ENCODE peak calls at places on chromosome 17, in nine cellular contexts. T, P, R, M, S, B, V, N and D are unnamed samples.
A peak's percentile ranks its signal among the peaks of the same experiment; 100 is the strongest.

GRCh38 chr17:28272166-28272565 is 46.8 kb upstream of the TMEM97 start:
- DNase-seq in T (peak; percentile 61), P (no peak), R (no peak), M (no peak), S (no peak), B (no peak), V (no peak), N (peak; percentile 69), D (peak; percentile 83)

GRCh38 chr17:55722742-55723487 is at the start of gene TMEM100:
- DNase-seq in T (peak; percentile 59), P (no peak), R (no peak), M (no peak), S (no peak), B (no peak), V (no peak), N (peak; percentile 97), D (peak; percentile 90)

GRCh38 chr17:6639014-6639650 is 1.4 kb downstream of the KIAA0753 start:
- DNase-seq in T (no peak), P (no peak), R (no peak), M (no peak), S (no peak), B (no peak), V (no peak), N (no peak), D (no peak)

GRCh38 chr17:622356-622755 is 92.3 kb downstream of the VPS53 start:
- DNase-seq in T (peak; percentile 49), P (no peak), R (no peak), M (no peak), S (no peak), B (no peak), V (no peak), N (peak; percentile 43), D (peak; percentile 41)

GRCh38 chr17:2860045-2860444 is 63.8 kb downstream of the RAP1GAP2 start:
- DNase-seq in T (no peak), P (no peak), R (no peak), M (no peak), S (peak; percentile 62), B (no peak), V (no peak), N (no peak), D (no peak)

GRCh38 chr17:63961355-63962207 is 11.1 kb downstream of the SCN4A start:
- DNase-seq in T (peak; percentile 66), P (peak; percentile 59), R (peak; percentile 67), M (no peak), S (peak; percentile 74), B (peak; percentile 30), V (no peak), N (peak; percentile 78), D (peak; percentile 85)

GRCh38 chr17:80937501-80938356 is 53.9 kb upstream of the CHMP6 start:
- DNase-seq in T (no peak), P (no peak), R (no peak), M (no peak), S (no peak), B (no peak), V (no peak), N (no peak), D (no peak)

GRCh38 chr17:73976676-73977521 is 226.6 kb upstream of the RPL38 start:
- DNase-seq in T (no peak), P (no peak), R (no peak), M (no peak), S (no peak), B (no peak), V (no peak), N (peak; percentile 50), D (peak; percentile 62)

GRCh38 chr17:41811549-41812175 is at the start of gene P3H4:
- DNase-seq in T (peak; percentile 80), P (no peak), R (peak; percentile 91), M (peak; percentile 66), S (peak; percentile 83), B (peak; percentile 81), V (peak; percentile 94), N (peak; percentile 71), D (peak; percentile 90)